ENCODE peak calls at places on chromosomes 2 and 18, in eight cellular contexts. U, M, I, H, V, J, O and G are unnamed samples.
A peak's percentile ranks its signal among the peaks of the same experiment; 100 is the strongest.

GRCh38 chr18:45253973-45254372 is 361.3 kb upstream of the SLC14A2 start:
- DNase-seq in M (no peak), J (no peak), I (no peak), V (no peak), H (no peak), O (no peak), U (no peak), G (no peak)

GRCh38 chr2:127810156-127810636 is 775 bp downstream of the WDR33 start:
- DNase-seq in J (no peak), H (peak; percentile 44), U (no peak), M (peak; percentile 4), O (peak; percentile 15), I (no peak), V (peak; percentile 16), G (no peak)

GRCh38 chr2:160376576-160376975 is 117.0 kb downstream of the RBMS1 start:
- DNase-seq in U (no peak), M (no peak), V (peak; percentile 61), J (no peak), O (no peak), I (no peak), H (no peak), G (no peak)

GRCh38 chr2:138334323-138334722 is 167.2 kb upstream of the SPOPL start:
- DNase-seq in V (no peak), O (no peak), I (no peak), J (no peak), M (no peak), H (no peak), U (no peak), G (no peak)

GRCh38 chr2:197515277-197515797 is 529 bp upstream of the MOB4 start:
- DNase-seq in O (no peak), I (no peak), V (peak; percentile 10), H (no peak), M (no peak), J (no peak), U (no peak), G (peak; percentile 14)

GRCh38 chr2:64651590-64651989 is 2.1 kb downstream of the SERTAD2 start:
- DNase-seq in J (no peak), M (no peak), H (no peak), O (no peak), V (no peak), U (no peak), I (no peak), G (no peak)

GRCh38 chr2:71410716-71411115 is 42.6 kb upstream of the DYSF start:
- DNase-seq in V (no peak), M (peak; percentile 2), H (no peak), O (no peak), J (no peak), U (no peak), I (no peak), G (no peak)

GRCh38 chr2:95057535-95058453 is 32.3 kb downstream of the MAL start:
- DNase-seq in O (no peak), V (no peak), U (no peak), M (no peak), J (peak; percentile 24), H (no peak), I (no peak), G (no peak)

GRCh38 chr2:20604957-20605381 is 45.9 kb downstream of the HS1BP3 start:
- DNase-seq in V (peak; percentile 92), U (no peak), H (peak; percentile 13), J (no peak), I (no peak), M (peak; percentile 76), O (no peak), G (no peak)

GRCh38 chr2:190486037-190486623 is 48.4 kb downstream of the NEMP2 start:
- DNase-seq in J (no peak), M (no peak), I (no peak), H (no peak), O (no peak), V (no peak), U (no peak), G (no peak)

GRCh38 chr18:55509631-55510372 is 78.2 kb downstream of the TCF4 start:
- DNase-seq in U (no peak), V (peak; percentile 98), O (no peak), H (no peak), M (peak; percentile 80), J (no peak), I (peak; percentile 27), G (peak; percentile 45)

GRCh38 chr2:6963727-6964126 is 46.5 kb downstream of the RNF144A start:
- DNase-seq in J (no peak), I (no peak), U (no peak), V (no peak), H (no peak), M (no peak), O (no peak), G (no peak)

GRCh38 chr18:77407733-77408132 is 158.1 kb downstream of the GALR1 start:
- DNase-seq in O (no peak), V (no peak), J (no peak), I (no peak), H (no peak), U (no peak), M (no peak), G (no peak)

GRCh38 chr18:59604877-59605276 is 92.3 kb downstream of the CCBE1 start:
- DNase-seq in J (no peak), M (peak; percentile 50), U (no peak), I (no peak), O (no peak), H (no peak), V (no peak), G (no peak)

GRCh38 chr2:11022874-11023273 is 111.1 kb downstream of the KCNF1 start:
- DNase-seq in H (no peak), M (no peak), V (no peak), O (peak; percentile 79), I (no peak), J (peak; percentile 17), U (no peak), G (no peak)

GRCh38 chr2:144999040-144999875 is 479.3 kb upstream of the ZEB2 start:
- DNase-seq in I (no peak), M (no peak), J (no peak), V (peak; percentile 53), O (no peak), U (no peak), H (no peak), G (no peak)

GRCh38 chr2:240593026-240593702 is 6.6 kb downstream of the CAPN10 start:
- DNase-seq in I (no peak), J (no peak), O (no peak), M (no peak), V (no peak), H (no peak), U (no peak), G (no peak)

GRCh38 chr2:60738679-60739078 is 17.4 kb upstream of the PAPOLG start:
- DNase-seq in I (no peak), M (no peak), U (no peak), J (no peak), V (no peak), O (no peak), H (no peak), G (no peak)

GRCh38 chr2:111031546-111032484 is 88.9 kb upstream of the BCL2L11 start:
- DNase-seq in M (no peak), U (no peak), V (no peak), H (no peak), O (no peak), J (peak; percentile 23), I (no peak), G (no peak)

GRCh38 chr18:29074147-29074546 is 897.2 kb upstream of the CDH2 start:
- DNase-seq in U (no peak), I (no peak), V (no peak), O (no peak), J (no peak), H (no peak), M (no peak), G (no peak)

GRCh38 chr18:5851998-5852397 is 43.3 kb downstream of the TMEM200C start:
- DNase-seq in V (no peak), M (no peak), U (no peak), J (no peak), H (no peak), I (no peak), O (no peak), G (no peak)
- TF ChIP-seq CTCF in V (no peak), M (no peak), U (peak; percentile 52), J (no peak), H (no peak), I (no peak), O (no peak), G (peak; percentile 5)

DNA sequence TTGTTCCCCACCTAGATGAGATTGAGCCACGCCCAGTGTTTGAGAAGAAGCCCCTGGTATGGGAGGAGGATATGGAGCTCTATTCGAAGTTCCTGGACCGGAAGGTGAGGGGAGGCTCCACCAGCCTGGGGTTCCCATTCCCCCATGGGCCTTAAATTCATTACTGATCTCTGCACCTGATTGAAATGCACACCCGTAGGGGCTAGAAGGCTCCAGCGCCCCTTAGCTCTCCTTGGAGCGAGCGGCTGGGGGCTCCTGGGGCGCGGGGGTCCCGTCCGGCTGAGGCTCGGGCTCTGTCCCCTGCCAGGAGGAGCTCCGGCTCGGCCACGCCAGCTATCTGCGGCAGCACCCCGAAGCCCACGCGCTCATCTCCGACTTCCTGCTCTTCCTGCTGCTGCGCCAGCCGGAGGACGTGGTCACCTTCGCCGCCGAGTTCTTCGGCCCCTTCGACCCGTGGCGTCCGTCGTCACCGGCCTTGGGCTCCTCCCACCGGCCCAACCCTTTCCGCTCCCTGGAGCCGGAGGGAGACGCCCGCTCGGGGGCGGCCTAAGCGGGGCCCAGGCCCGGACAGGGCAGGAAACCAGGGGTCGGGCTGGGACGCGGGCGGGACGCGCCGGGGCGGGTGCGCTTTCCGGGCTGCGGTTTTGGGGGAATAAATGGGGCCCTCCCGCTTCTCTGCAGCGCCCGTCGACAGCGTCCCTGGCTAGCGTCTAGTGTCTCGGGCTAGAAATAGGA is 10.9 kb downstream of the CATIP start:
- DNase-seq in I (peak; percentile 80), U (peak; percentile 86), J (peak; percentile 89), H (peak; percentile 95), M (peak; percentile 65), V (peak; percentile 58), O (peak; percentile 86), G (peak; percentile 95)
- TF ChIP-seq CTCF in I (no peak), U (no peak), J (no peak), H (no peak), M (no peak), V (no peak), O (no peak), G (no peak)

GRCh38 chr2:221981918-221982317 is 316.9 kb downstream of the PAX3 start:
- DNase-seq in J (no peak), U (no peak), I (no peak), H (no peak), M (no peak), O (no peak), V (no peak), G (no peak)
- TF ChIP-seq CTCF in J (no peak), U (no peak), I (no peak), H (no peak), M (no peak), O (no peak), V (no peak), G (no peak)

DNA sequence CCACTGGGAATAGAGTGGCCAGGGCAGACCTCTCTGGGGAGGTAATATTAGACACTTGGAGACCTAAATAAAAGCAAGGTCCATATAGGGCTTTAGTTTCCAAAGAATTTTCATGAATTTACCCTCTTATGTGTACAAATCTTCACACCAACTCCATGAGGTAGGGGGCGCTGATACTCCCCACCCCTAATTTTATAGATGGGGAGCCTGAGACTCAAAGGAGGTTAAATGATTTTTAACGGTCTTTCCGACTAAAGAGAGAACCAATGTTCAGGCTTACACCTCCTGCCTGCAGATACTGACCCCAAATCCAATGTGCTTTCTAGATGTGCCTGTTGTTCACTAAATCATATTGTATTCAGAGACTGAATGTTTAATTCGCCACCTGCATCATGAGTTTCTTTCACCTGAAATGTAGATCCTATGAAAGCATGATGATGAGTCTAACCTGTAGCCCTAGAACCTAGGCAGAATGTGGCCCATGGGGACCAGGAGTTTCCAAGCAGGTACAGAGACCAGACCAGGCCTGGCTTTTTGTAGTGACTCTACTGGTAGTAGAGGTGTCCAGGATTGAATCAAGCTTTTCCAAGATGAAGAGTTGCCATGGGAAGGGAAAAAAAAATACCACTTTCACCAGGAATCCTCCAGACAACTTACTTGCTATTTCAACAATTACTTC is 16.8 kb upstream of the PAX3 start:
- DNase-seq in I (no peak), V (no peak), H (no peak), M (no peak), O (no peak), J (no peak), U (no peak), G (no peak)
- TF ChIP-seq CTCF in I (no peak), V (no peak), H (no peak), M (no peak), O (peak; percentile 65), J (no peak), U (peak; percentile 56), G (peak; percentile 8)